ENCODE peak calls at places on chromosomes 4 and X, in ten cellular contexts. K is GM23338; L is RPMI8226; X is Kasumi-1; D is GM13976; V is foreskin fibroblast; H is HT-29; M is activated naive CD4-positive, alpha-beta T cell treated with Interleukin-2 at 50 U/mL for 16 hours; U is kidney; B is M059J. I is an unnamed sample.

GRCh38 chr4:184355111-184355604 is 119.2 kb downstream of the IRF2 start:
- DNase-seq in K (no peak), L (peak), X (peak), D (peak), V (peak), H (peak), M (no peak), U (no peak), B (peak), I (no peak)

GRCh38 chr4:137510866-137511265 is 21.4 kb downstream of the PCDH18 start:
- DNase-seq in K (peak), L (no peak), X (no peak), D (no peak), V (peak), H (peak), M (no peak), U (no peak), B (peak), I (no peak)

GRCh38 chr4:65971686-65972085 is 301.4 kb upstream of the EPHA5 start:
- DNase-seq in K (no peak), L (no peak), X (no peak), D (no peak), V (no peak), H (no peak), M (no peak), U (no peak), B (no peak), I (no peak)

GRCh38 chrX:130909469-130910136 is 6.6 kb upstream of the ENOX2 start:
- DNase-seq in K (no peak), L (no peak), X (no peak), D (no peak), V (no peak), H (no peak), M (no peak), U (no peak), B (peak), I (no peak)

GRCh38 chrX:47191806-47192401 is 1.7 kb upstream of the UBA1 start:
- DNase-seq in K (no peak), L (no peak), X (peak), D (no peak), V (no peak), H (no peak), M (no peak), U (peak), B (no peak), I (no peak)

GRCh38 chrX:39477438-39478120 is 620.2 kb downstream of the BCOR start:
- DNase-seq in K (peak), L (peak), X (peak), D (peak), V (no peak), H (peak), M (peak), U (peak), B (peak), I (peak)

GRCh38 chr4:147773261-147774184 is 41.6 kb downstream of the ARHGAP10 start:
- DNase-seq in K (no peak), L (no peak), X (no peak), D (no peak), V (peak), H (no peak), M (no peak), U (no peak), B (peak), I (no peak)

GRCh38 chr4:105133976-105134375 is 12.7 kb upstream of the TET2 start:
- DNase-seq in K (no peak), L (no peak), X (no peak), D (no peak), V (no peak), H (no peak), M (no peak), U (no peak), B (no peak), I (no peak)

GRCh38 chr4:104063341-104063740 is 343.6 kb upstream of the TACR3 start:
- DNase-seq in K (no peak), L (no peak), X (no peak), D (no peak), V (no peak), H (no peak), M (no peak), U (no peak), B (no peak), I (no peak)

GRCh38 chr4:38128478-38129451 is 168.6 kb downstream of the PTTG2 start:
- DNase-seq in K (peak), L (peak), X (no peak), D (peak), V (peak), H (no peak), M (peak), U (no peak), B (no peak), I (peak)